ENCODE peak calls at places on chromosomes 16 and 17, in nine cellular contexts. C is naive thymus-derived CD4-positive, alpha-beta T cell; U is body of pancreas; P is cardiac muscle cell; K is left ventricle myocardium inferior; B is right atrium auricular region; D is Peyer's patch; E is gastrocnemius medialis; X is Panc1. L is an unnamed sample. For H3K4me1, the result is how much of the 10 kb centered on the place peaks cover.

GRCh38 chr16:78893340-78893739 is 707.2 kb downstream of the MAF start:
- DNase-seq in B (no peak), X (no peak), E (no peak), D (no peak), U (no peak), K (no peak), C (no peak), P (no peak), L (no peak)

GRCh38 chr16:68257251-68257905 is 6.9 kb upstream of the SLC7A6 start:
- DNase-seq in U (no peak), B (no peak), C (peak), P (no peak), X (no peak), D (no peak), K (no peak), E (peak), L (peak)

GRCh38 chr17:45043268-45043681 is 8.2 kb downstream of the DCAKD start:
- DNase-seq in C (no peak), D (no peak), K (peak), E (no peak), X (no peak), B (no peak), U (no peak), P (no peak), L (no peak)

GRCh38 chr16:52677487-52677886 is 130.5 kb upstream of the TOX3 start:
- DNase-seq in C (no peak), U (no peak), X (no peak), B (no peak), D (no peak), K (no peak), P (no peak), E (no peak), L (no peak)

GRCh38 chr17:37384560-37385160 is 8.9 kb downstream of the C17orf78 start:
- DNase-seq in C (no peak), D (no peak), U (no peak), K (no peak), P (no peak), X (no peak), E (no peak), B (no peak), L (no peak)

GRCh38 chr17:66939461-66940114 is 24.9 kb upstream of the CACNG4 start:
- DNase-seq in U (no peak), B (no peak), E (no peak), C (no peak), K (no peak), D (no peak), P (no peak), X (no peak), L (no peak)

GRCh38 chr16:57514891-57515600 is 21.3 kb downstream of the CCDC102A start:
- DNase-seq in P (no peak), B (no peak), C (no peak), E (no peak), D (no peak), U (no peak), X (no peak), K (no peak), L (no peak)

GRCh38 chr16:57042157-57043111 is 49.9 kb upstream of the CPNE2 start:
- DNase-seq in C (peak), B (no peak), E (no peak), X (no peak), U (no peak), P (no peak), K (no peak), D (no peak), L (no peak)

GRCh38 chr16:68379472-68380347 is 68.6 kb downstream of the SMPD3 start:
- DNase-seq in B (no peak), D (no peak), K (no peak), C (peak), E (no peak), P (no peak), U (no peak), X (no peak), L (no peak)

GRCh38 chr16:84526794-84527485 is 22.5 kb upstream of the MEAK7 start:
- DNase-seq in B (no peak), X (no peak), P (peak), E (no peak), D (no peak), U (no peak), C (no peak), K (peak), L (peak)

GRCh38 chr16:88103011-88103410 is 151.8 kb downstream of the BANP start:
- DNase-seq in D (peak), K (no peak), U (no peak), B (no peak), E (no peak), P (no peak), X (no peak), C (no peak), L (no peak)

GRCh38 chr17:48995871-48996695 is 1.1 kb upstream of the IGF2BP1 start:
- DNase-seq in U (no peak), P (no peak), E (no peak), C (no peak), K (no peak), B (peak), X (no peak), D (no peak), L (peak)

GRCh38 chr16:71367243-71367976 is 8.9 kb downstream of the CALB2 start:
- DNase-seq in K (no peak), B (no peak), C (no peak), D (peak), X (no peak), P (peak), E (no peak), U (peak), L (peak)

GRCh38 chr16:52469775-52470174 is 77.2 kb downstream of the TOX3 start:
- DNase-seq in E (no peak), K (no peak), X (no peak), B (no peak), P (peak), U (no peak), C (no peak), D (no peak), L (peak)

GRCh38 chr16:56849690-56850680 is 15.0 kb upstream of the SLC12A3 start:
- DNase-seq in U (no peak), D (peak), C (no peak), E (no peak), B (no peak), K (no peak), P (peak), X (no peak), L (no peak)

GRCh38 chr16:12458051-12458450 is 345.6 kb downstream of the CPPED1 start:
- DNase-seq in C (no peak), K (no peak), P (no peak), E (no peak), U (no peak), B (no peak), X (no peak), D (no peak), L (no peak)

GRCh38 chr17:63431939-63432804 is 13.9 kb downstream of the CYB561 start:
- DNase-seq in U (peak), B (no peak), P (peak), X (no peak), E (no peak), C (no peak), K (no peak), D (peak), L (peak)

GRCh38 chr16:30110661-30111060 is 2.7 kb downstream of the GDPD3 start:
- DNase-seq in P (peak), E (no peak), K (no peak), U (no peak), X (no peak), C (no peak), D (no peak), B (no peak), L (peak)

GRCh38 chr16:50234771-50235556 is 31.4 kb upstream of the ADCY7 start:
- DNase-seq in D (no peak), K (no peak), C (no peak), X (no peak), U (no peak), E (no peak), P (no peak), B (no peak), L (no peak)

GRCh38 chr16:54242199-54242598 is 44.4 kb downstream of the IRX3 start:
- DNase-seq in U (no peak), E (no peak), D (no peak), X (no peak), C (no peak), P (no peak), K (no peak), B (peak), L (peak)

GRCh38 chr16:50539053-50539615 is 9.1 kb upstream of the NKD1 start:
- DNase-seq in D (no peak), U (no peak), K (no peak), P (no peak), C (no peak), B (no peak), E (no peak), X (no peak), L (no peak)

GRCh38 chr16:31695667-31696066 is 168.0 kb downstream of the AHSP start:
- DNase-seq in X (no peak), K (no peak), B (no peak), U (no peak), D (no peak), E (no peak), C (peak), P (no peak), L (no peak)

GRCh38 chr16:64278196-64278595 is 843.7 kb downstream of the CDH11 start:
- DNase-seq in D (no peak), P (no peak), U (no peak), K (no peak), E (no peak), B (no peak), X (no peak), C (no peak), L (no peak)

GRCh38 chr16:71356051-71356740 is 2.3 kb upstream of the CALB2 start:
- DNase-seq in E (no peak), D (no peak), C (no peak), P (no peak), U (no peak), B (no peak), K (no peak), X (no peak), L (no peak)

GRCh38 chr17:74864866-74865395 is 5.2 kb upstream of the GRIN2C start:
- DNase-seq in X (peak), D (peak), B (peak), C (peak), U (peak), E (peak), K (peak), P (peak), L (peak)

GRCh38 chr16:17359778-17360177 is 111.0 kb downstream of the XYLT1 start:
- DNase-seq in P (peak), E (no peak), B (peak), C (no peak), D (no peak), K (no peak), U (no peak), X (no peak), L (no peak)

GRCh38 chr16:87965973-87966667 is 14.9 kb downstream of the BANP start:
- DNase-seq in E (no peak), C (no peak), D (no peak), P (peak), B (no peak), K (no peak), U (no peak), X (no peak), L (no peak)

GRCh38 chr17:6756425-6757012 is 673 bp downstream of the XAF1 start:
- DNase-seq in E (no peak), P (no peak), X (no peak), C (no peak), K (no peak), B (no peak), U (no peak), D (no peak), L (no peak)

GRCh38 chr17:62134397-62134796 is 69.3 kb upstream of the MED13 start:
- DNase-seq in K (no peak), D (no peak), C (no peak), U (no peak), B (no peak), X (no peak), E (no peak), P (no peak), L (no peak)

GRCh38 chr17:38815576-38816193 is 9.4 kb downstream of the CWC25 start:
- DNase-seq in X (no peak), E (no peak), D (no peak), C (no peak), P (peak), U (no peak), K (no peak), B (no peak), L (no peak)

GRCh38 chr16:57537596-57538234 is 1.3 kb upstream of the CCDC102A start:
- DNase-seq in E (no peak), P (no peak), C (no peak), B (peak), X (no peak), K (no peak), D (no peak), U (no peak), L (no peak)

GRCh38 chr17:36608794-36609497 is 7.6 kb downstream of the MRM1 start:
- DNase-seq in D (peak), B (peak), X (no peak), K (peak), P (peak), C (no peak), U (peak), E (no peak), L (no peak)

GRCh38 chr17:83185023-83186002 is 105.9 kb downstream of the METRNL start:
- DNase-seq in P (no peak), C (no peak), E (no peak), D (no peak), B (peak), U (peak), K (no peak), X (no peak), L (no peak)

GRCh38 chr17:80795737-80796136 is 195.9 kb upstream of the CHMP6 start:
- DNase-seq in B (peak), C (no peak), E (peak), K (peak), D (no peak), X (no peak), U (peak), P (peak), L (peak)

GRCh38 chr16:31472559-31473203 is 729 bp downstream of the TGFB1I1 start:
- DNase-seq in B (peak), C (no peak), D (peak), E (peak), U (peak), P (peak), X (peak), K (peak), L (peak)

GRCh38 chr16:86952769-86953168 is 364.4 kb downstream of the C16orf95 start:
- DNase-seq in B (no peak), K (no peak), C (no peak), X (no peak), E (no peak), D (no peak), P (no peak), U (no peak), L (peak)

GRCh38 chr17:1559743-1560581 is 2.6 kb downstream of the PITPNA start:
- DNase-seq in E (no peak), B (no peak), P (no peak), D (peak), X (no peak), K (no peak), C (no peak), U (no peak), L (no peak)

GRCh38 chr17:1560582-1561170 is 1.9 kb downstream of the PITPNA start:
- DNase-seq in C (no peak), U (no peak), B (no peak), D (no peak), E (no peak), P (no peak), K (no peak), X (no peak), L (no peak)

GRCh38 chr17:1558401-1558800 is 4.2 kb downstream of the PITPNA start:
- DNase-seq in B (no peak), C (no peak), D (no peak), P (no peak), K (no peak), U (no peak), X (no peak), E (no peak), L (no peak)

GRCh38 chr17:1557355-1558095 is 5.1 kb downstream of the PITPNA start:
- DNase-seq in X (no peak), P (peak), K (no peak), D (no peak), E (no peak), C (no peak), B (no peak), U (no peak), L (no peak)

GRCh38 chr17:1559047-1559742 is 3.4 kb downstream of the PITPNA start:
- DNase-seq in K (no peak), E (no peak), D (no peak), X (no peak), P (no peak), U (no peak), B (no peak), C (no peak), L (no peak)
- H3K27ac ChIP-seq in K (no peak), E (no peak), D (peak), X (no peak), P (no peak), U (no peak), B (no peak), C (no peak), L (no peak)

GRCh38 chr16:48274476-48274875 is 27.1 kb upstream of the ABCC11 start:
- DNase-seq in P (no peak), E (no peak), X (no peak), K (no peak), U (no peak), B (no peak), D (no peak), C (no peak), L (no peak)

GRCh38 chr16:48276102-48276501 is 28.8 kb upstream of the ABCC11 start:
- DNase-seq in C (no peak), P (no peak), D (no peak), K (no peak), B (no peak), U (peak), E (no peak), X (no peak), L (no peak)

GRCh38 chr16:48282636-48283263 is 35.4 kb upstream of the ABCC11 start:
- DNase-seq in U (no peak), D (no peak), P (peak), C (no peak), X (no peak), E (no peak), K (no peak), B (no peak), L (no peak)

GRCh38 chr16:48277158-48277557 is 29.8 kb upstream of the ABCC11 start:
- DNase-seq in P (no peak), C (no peak), K (no peak), E (no peak), U (peak), B (no peak), X (no peak), D (peak), L (no peak)

GRCh38 chr16:48279199-48279598 is 31.9 kb upstream of the ABCC11 start:
- DNase-seq in C (no peak), U (no peak), K (no peak), E (no peak), P (no peak), B (no peak), D (no peak), X (no peak), L (no peak)
- H3K4me3 ChIP-seq in C (no peak), U (no peak), K (no peak), E (no peak), P (no peak), B (no peak), D (no peak), X (no peak), L (no peak)

DNA sequence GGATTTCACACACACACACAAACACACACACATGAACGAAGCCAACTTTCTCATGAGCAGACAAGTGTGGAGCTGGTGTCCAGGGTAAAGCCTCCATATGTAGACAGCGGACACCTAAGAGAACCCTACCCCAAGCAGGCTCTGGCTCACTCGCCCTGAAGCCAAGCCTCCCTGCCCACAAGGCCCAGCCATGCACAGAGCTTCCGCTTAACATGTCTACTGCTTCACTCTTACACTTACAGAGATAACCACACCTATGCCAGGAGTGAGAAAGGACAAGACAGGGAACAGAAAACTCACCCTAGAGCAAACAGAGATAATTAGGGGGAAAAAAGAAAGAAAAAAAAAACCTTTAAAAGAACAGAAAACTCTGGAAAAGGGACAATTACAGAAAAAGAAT is 67.5 kb downstream of the CYTH1 start:
- DNase-seq in B (no peak), K (no peak), C (no peak), U (no peak), X (no peak), D (no peak), E (no peak), P (no peak), L (peak)
- H3K4me1 ChIP-seq in B (half or more), K (half or more), C (half or more), U (under half), X (under half), D (under half), E (under half), P (under half), L (under half)

GRCh38 chr17:29076087-29076486 is 33.1 kb downstream of the PIPOX start:
- DNase-seq in E (no peak), C (no peak), B (no peak), U (no peak), X (no peak), K (no peak), P (no peak), D (no peak), L (no peak)

GRCh38 chr17:29077320-29077719 is 34.4 kb downstream of the PIPOX start:
- DNase-seq in P (no peak), U (no peak), D (no peak), B (no peak), E (no peak), X (no peak), K (no peak), C (no peak), L (no peak)

GRCh38 chr17:29074488-29074887 is 31.5 kb downstream of the PIPOX start:
- DNase-seq in E (no peak), D (no peak), X (no peak), C (no peak), U (no peak), B (no peak), K (peak), P (no peak), L (no peak)

GRCh38 chr17:29078183-29079045 is 35.5 kb downstream of the PIPOX start:
- DNase-seq in B (no peak), U (no peak), E (no peak), P (peak), C (no peak), X (no peak), K (no peak), D (no peak), L (peak)

DNA sequence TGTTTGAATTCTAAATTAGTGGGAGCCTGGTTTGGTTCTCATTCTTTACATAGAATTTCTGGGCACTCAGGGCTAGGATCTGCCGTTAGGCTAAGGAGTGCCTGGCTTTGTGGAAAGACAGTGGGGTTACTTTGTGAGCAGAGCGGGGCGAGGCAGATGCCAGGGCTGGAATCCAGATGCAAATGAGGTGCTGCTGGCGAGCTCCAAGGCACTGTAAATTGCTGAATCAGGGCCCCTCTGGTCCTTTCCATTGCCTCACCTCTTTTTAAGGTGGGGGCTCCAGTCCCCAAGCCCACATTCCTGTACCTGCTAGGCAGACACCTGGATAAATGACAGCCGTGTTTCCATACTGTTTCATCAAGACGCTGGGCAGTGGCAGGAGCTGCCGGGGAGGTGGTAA is 33.8 kb downstream of the PIPOX start:
- DNase-seq in K (no peak), D (no peak), B (no peak), P (no peak), U (no peak), X (no peak), C (no peak), E (no peak), L (no peak)
- H3K27ac ChIP-seq in K (no peak), D (no peak), B (no peak), P (no peak), U (no peak), X (no peak), C (no peak), E (no peak), L (no peak)

DNA sequence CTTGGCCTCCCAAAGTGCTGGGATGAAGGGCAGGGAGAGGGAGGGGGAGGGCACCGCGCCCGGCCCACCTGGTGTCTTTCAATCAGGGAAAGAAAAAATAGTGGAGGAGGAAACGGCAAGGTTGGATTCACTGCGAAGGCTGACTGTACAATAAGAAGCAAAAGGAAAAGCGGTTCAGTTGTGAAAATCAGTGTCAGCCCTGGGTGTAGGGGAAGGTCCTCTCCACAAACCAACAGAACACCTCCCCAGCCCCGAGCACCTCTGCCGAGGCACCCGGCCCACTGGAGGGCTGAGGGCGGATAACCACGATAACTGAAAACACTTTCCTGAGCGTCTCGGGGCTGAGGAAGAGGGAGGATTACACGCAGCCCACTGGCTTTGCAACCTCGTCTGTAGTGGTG is 1.4 kb upstream of the SPG7 start:
- DNase-seq in U (no peak), X (no peak), B (no peak), C (no peak), K (no peak), E (no peak), P (peak), D (no peak), L (peak)
- H3K4me3 ChIP-seq in U (no peak), X (peak), B (peak), C (peak), K (peak), E (peak), P (no peak), D (peak), L (peak)

GRCh38 chr16:75258807-75259141 is 7.3 kb upstream of the BCAR1 start:
- DNase-seq in U (no peak), B (no peak), X (no peak), E (no peak), K (no peak), D (peak), P (no peak), C (no peak), L (no peak)
- H3K4me1 ChIP-seq in U (half or more), B (half or more), X (half or more), E (half or more), K (half or more), D (under half), P (half or more), C (under half), L (under half)

L was measured in SJCRH30.